ENCODE peak calls at places on chromosomes 16 and 17, in six cellular contexts. T is NCI-H2171 treated with DMSO at 0.1 percent for 48 hours, U is T-helper 9 cell, X is bronchial epithelial cell, Q is neural crest cell, Z is activated T-cell treated with anti-CD3 and anti-CD28 coated beads for 1 hour. J is an unnamed sample.

GRCh38 chr16:17555176-17555575 is 84.4 kb upstream of the XYLT1 start:
- DNase-seq in Q (no peak), U (no peak), Z (no peak), X (no peak), T (no peak), J (no peak)

GRCh38 chr16:78421244-78421661 is 321.8 kb downstream of the WWOX start:
- DNase-seq in X (no peak), Q (no peak), Z (no peak), U (no peak), T (no peak), J (no peak)

GRCh38 chr17:41967141-41967920 is 736 bp downstream of the CNP start:
- DNase-seq in X (no peak), U (no peak), Q (peak; percentile 42), Z (peak; percentile 28), T (no peak), J (no peak)

GRCh38 chr17:19733953-19734526 is 14.1 kb downstream of the ALDH3A1 start:
- DNase-seq in T (no peak), Q (no peak), X (no peak), Z (no peak), U (no peak), J (no peak)

GRCh38 chr16:11007714-11008240 is 63.4 kb downstream of the CLEC16A start:
- DNase-seq in T (no peak), Z (no peak), U (no peak), Q (no peak), X (no peak), J (no peak)

GRCh38 chr17:67272312-67273050 is 27.5 kb upstream of the HELZ start:
- DNase-seq in Q (no peak), Z (no peak), X (no peak), U (no peak), T (no peak), J (no peak)

GRCh38 chr16:3234543-3235541 is at the start of gene ZNF200:
- DNase-seq in X (peak; percentile 88), U (peak; percentile 87), Z (peak; percentile 86), T (peak; percentile 95), Q (peak; percentile 88), J (peak; percentile 81)

GRCh38 chr17:47663997-47664941 is 14.6 kb downstream of the KPNB1 start:
- DNase-seq in U (peak; percentile 49), T (peak; percentile 75), X (peak; percentile 60), Z (peak; percentile 43), Q (peak; percentile 66), J (peak; percentile 28)

GRCh38 chr17:48490391-48491026 is 40.3 kb downstream of the HOXB1 start:
- DNase-seq in T (no peak), Q (no peak), U (no peak), X (no peak), Z (no peak), J (no peak)

GRCh38 chr17:63919311-63919723 is 678 bp upstream of the GH1 start:
- DNase-seq in Z (peak; percentile 62), X (peak; percentile 54), U (peak; percentile 65), T (peak; percentile 14), Q (peak; percentile 72), J (peak; percentile 55)

GRCh38 chr16:89359296-89360147 is 130.8 kb downstream of the ANKRD11 start:
- DNase-seq in T (no peak), X (no peak), U (no peak), Z (no peak), Q (no peak), J (no peak)

GRCh38 chr17:15029469-15029868 is 235.7 kb downstream of the PMP22 start:
- DNase-seq in U (no peak), T (no peak), X (no peak), Z (no peak), Q (no peak), J (no peak)

GRCh38 chr16:65318138-65318537 is 196.3 kb upstream of the CDH11 start:
- DNase-seq in Q (no peak), U (no peak), X (no peak), T (no peak), Z (no peak), J (no peak)

GRCh38 chr17:79045001-79045729 is 21.2 kb downstream of the C1QTNF1 start:
- DNase-seq in Q (no peak), T (no peak), U (no peak), Z (no peak), X (no peak), J (no peak)

GRCh38 chr17:44977065-44977464 is 9.0 kb upstream of the C1QL1 start:
- DNase-seq in T (no peak), Z (no peak), X (no peak), U (no peak), Q (no peak), J (no peak)

GRCh38 chr16:57253410-57253927 is 8.4 kb downstream of the ARL2BP start:
- DNase-seq in Z (no peak), Q (no peak), T (no peak), U (no peak), X (peak; percentile 70), J (no peak)